ENCODE peak calls at places on chromosomes 16 and 17, in nine cellular contexts. A is heart right ventricle; B is right cardiac atrium; P is stimulated activated CD4-positive, alpha-beta T cell treated with anti-CD3 and anti-CD28 coated beads, Interleukin-1b, Interleukin-23, amount 100 ng/mL, for 1 hour; Q is CD8-positive, alpha-beta memory T cell; H is NCI-H1092 treated with DMSO at 0.1 percent for 48 hours; K is stimulated activated CD8-positive, alpha-beta memory T cell treated with anti-CD3 and anti-CD28 coated beads, Interleukin-15, amount 100 ng/mL, for 24 hours; G is naive thymus-derived CD8-positive, alpha-beta T cell; F is GDM1. U is an unnamed sample.
A peak's percentile ranks its signal among the peaks of the same experiment; 100 is the strongest.

GRCh38 chr16:2056681-2057407 is 9.1 kb downstream of the TSC2 start:
- DNase-seq in A (no peak), B (no peak), P (no peak), Q (no peak), H (no peak), K (no peak), G (no peak), F (peak; percentile 4), U (no peak)

GRCh38 chr17:27454089-27454488 is 2.2 kb upstream of the KSR1 start:
- DNase-seq in A (no peak), B (no peak), P (no peak), Q (no peak), H (no peak), K (no peak), G (no peak), F (no peak), U (no peak)

GRCh38 chr16:72878301-72879269 is 169.3 kb downstream of the ZFHX3 start:
- DNase-seq in A (no peak), B (no peak), P (no peak), Q (no peak), H (no peak), K (no peak), G (no peak), F (no peak), U (no peak)

GRCh38 chr17:33674685-33675084 is 381.6 kb upstream of the ASIC2 start:
- DNase-seq in A (peak; percentile 52), B (no peak), P (no peak), Q (peak; percentile 4), H (peak; percentile 26), K (no peak), G (peak; percentile 23), F (peak; percentile 4), U (peak; percentile 51)

GRCh38 chr17:49104511-49105074 is 28.0 kb upstream of the B4GALNT2 start:
- DNase-seq in A (no peak), B (no peak), P (no peak), Q (no peak), H (no peak), K (no peak), G (no peak), F (no peak), U (no peak)

GRCh38 chr16:85301171-85301690 is 189.0 kb upstream of the CIBAR2 start:
- DNase-seq in A (no peak), B (no peak), P (no peak), Q (no peak), H (peak; percentile 65), K (no peak), G (no peak), F (no peak), U (no peak)

GRCh38 chr17:60269417-60269816 is 119.6 kb downstream of the CA4 start:
- DNase-seq in A (no peak), B (no peak), P (no peak), Q (no peak), H (no peak), K (no peak), G (no peak), F (no peak), U (no peak)

GRCh38 chr16:75750516-75750915 is 24.2 kb upstream of the CPHXL start:
- DNase-seq in A (no peak), B (no peak), P (no peak), Q (no peak), H (no peak), K (no peak), G (no peak), F (no peak), U (no peak)

GRCh38 chr16:28261916-28262315 is 30.4 kb upstream of the SBK1 start:
- DNase-seq in A (peak; percentile 64), B (peak; percentile 69), P (no peak), Q (no peak), H (no peak), K (no peak), G (no peak), F (no peak), U (peak; percentile 67)

GRCh38 chr16:75340715-75341500 is 89.5 kb upstream of the BCAR1 start:
- DNase-seq in A (no peak), B (no peak), P (no peak), Q (no peak), H (no peak), K (no peak), G (no peak), F (no peak), U (no peak)

GRCh38 chr17:8618825-8619224 is 11.7 kb downstream of the MYH10 start:
- DNase-seq in A (no peak), B (no peak), P (no peak), Q (no peak), H (no peak), K (no peak), G (no peak), F (no peak), U (no peak)

GRCh38 chr17:11943759-11944347 is 53.4 kb downstream of the ZNF18 start:
- DNase-seq in A (no peak), B (no peak), P (no peak), Q (no peak), H (no peak), K (no peak), G (no peak), F (no peak), U (no peak)

GRCh38 chr16:19555938-19556778 is 655 bp downstream of the VPS35L start:
- DNase-seq in A (peak; percentile 13), B (no peak), P (no peak), Q (no peak), H (peak; percentile 62), K (no peak), G (peak; percentile 23), F (peak; percentile 64), U (no peak)

GRCh38 chr17:17151962-17152361 is 54.2 kb downstream of the PLD6 start:
- DNase-seq in A (peak; percentile 85), B (peak; percentile 95), P (no peak), Q (no peak), H (no peak), K (no peak), G (no peak), F (no peak), U (peak; percentile 88)

GRCh38 chr17:35660902-35661301 is 70.5 kb upstream of the RASL10B start:
- DNase-seq in A (peak; percentile 8), B (no peak), P (no peak), Q (no peak), H (no peak), K (no peak), G (no peak), F (no peak), U (no peak)